ENCODE peak calls at places on chromosomes 6 and 20, in four cellular contexts. One of them, this sample, is unnamed.

GRCh38 chr6:162917506-162917905 is 189.7 kb downstream of the PACRG start:
- DNase-seq in HepG2: no peak
- DNase-seq in stomach: no peak
- DNase-seq in sigmoid colon: no peak
- DNase-seq in this sample: no peak

GRCh38 chr6:124132256-124132655 is 328.6 kb downstream of the NKAIN2 start:
- DNase-seq in HepG2: no peak
- DNase-seq in stomach: no peak
- DNase-seq in sigmoid colon: no peak
- DNase-seq in this sample: no peak

GRCh38 chr6:39411465-39411864 is 89.0 kb upstream of the KCNK16 start:
- DNase-seq in HepG2: no peak
- DNase-seq in stomach: no peak
- DNase-seq in sigmoid colon: no peak
- DNase-seq in this sample: no peak

GRCh38 chr6:47631248-47632196 is 66.9 kb upstream of the ADGRF4 start:
- DNase-seq in HepG2: peak
- DNase-seq in stomach: no peak
- DNase-seq in sigmoid colon: no peak
- DNase-seq in this sample: no peak

GRCh38 chr6:73262701-73263569 is at the start of gene KHDC1:
- DNase-seq in HepG2: no peak
- DNase-seq in stomach: peak
- DNase-seq in sigmoid colon: peak
- DNase-seq in this sample: peak

GRCh38 chr6:138973481-138974140 is 14.4 kb downstream of the REPS1 start:
- DNase-seq in HepG2: no peak
- DNase-seq in stomach: no peak
- DNase-seq in sigmoid colon: no peak
- DNase-seq in this sample: no peak

GRCh38 chr20:50678213-50678898 is 13.0 kb downstream of the RIPOR3 start:
- DNase-seq in HepG2: peak
- DNase-seq in stomach: peak
- DNase-seq in sigmoid colon: no peak
- DNase-seq in this sample: no peak

GRCh38 chr6:111995409-111995808 is 58.5 kb upstream of the CCN6 start:
- DNase-seq in HepG2: no peak
- DNase-seq in stomach: no peak
- DNase-seq in sigmoid colon: no peak
- DNase-seq in this sample: no peak

GRCh38 chr6:139533573-139534471 is 159.4 kb upstream of the CITED2 start:
- DNase-seq in HepG2: no peak
- DNase-seq in stomach: peak
- DNase-seq in sigmoid colon: no peak
- DNase-seq in this sample: no peak

GRCh38 chr6:37099442-37099841 is 70.5 kb upstream of the PIM1 start:
- DNase-seq in HepG2: peak
- DNase-seq in stomach: no peak
- DNase-seq in sigmoid colon: no peak
- DNase-seq in this sample: no peak

GRCh38 chr6:38528196-38528965 is 111.3 kb downstream of the BTBD9 start:
- DNase-seq in HepG2: no peak
- DNase-seq in stomach: no peak
- DNase-seq in sigmoid colon: no peak
- DNase-seq in this sample: no peak

GRCh38 chr6:29617782-29618557 is 15.0 kb downstream of the GABBR1 start:
- DNase-seq in HepG2: no peak
- DNase-seq in stomach: no peak
- DNase-seq in sigmoid colon: no peak
- DNase-seq in this sample: no peak

GRCh38 chr20:611047-611842 is 1.1 kb upstream of the TCF15 start:
- DNase-seq in HepG2: no peak
- DNase-seq in stomach: no peak
- DNase-seq in sigmoid colon: no peak
- DNase-seq in this sample: no peak

GRCh38 chr6:28777147-28777461 is 146.7 kb downstream of the TRIM27 start:
- DNase-seq in HepG2: no peak
- DNase-seq in stomach: no peak
- DNase-seq in sigmoid colon: no peak
- DNase-seq in this sample: no peak

GRCh38 chr20:5400164-5400762 is 83.5 kb upstream of the PROKR2 start:
- DNase-seq in HepG2: peak
- DNase-seq in stomach: no peak
- DNase-seq in sigmoid colon: no peak
- DNase-seq in this sample: no peak

GRCh38 chr6:158060447-158061360 is 79.0 kb downstream of the SYNJ2 start:
- DNase-seq in HepG2: no peak
- DNase-seq in stomach: peak
- DNase-seq in sigmoid colon: peak
- DNase-seq in this sample: peak

GRCh38 chr6:119495230-119495683 is 145.7 kb upstream of the MAN1A1 start:
- DNase-seq in HepG2: peak
- DNase-seq in stomach: peak
- DNase-seq in sigmoid colon: peak
- DNase-seq in this sample: no peak

GRCh38 chr6:3987072-3987471 is 91.9 kb downstream of the FAM217A start:
- DNase-seq in HepG2: no peak
- DNase-seq in stomach: no peak
- DNase-seq in sigmoid colon: no peak
- DNase-seq in this sample: no peak

GRCh38 chr6:29769336-29769735 is 46.1 kb downstream of the HLA-F start:
- DNase-seq in HepG2: no peak
- DNase-seq in stomach: no peak
- DNase-seq in sigmoid colon: no peak
- DNase-seq in this sample: no peak

GRCh38 chr6:145893586-145893985 is 70.6 kb downstream of the SHPRH start:
- DNase-seq in HepG2: no peak
- DNase-seq in stomach: no peak
- DNase-seq in sigmoid colon: no peak
- DNase-seq in this sample: no peak

GRCh38 chr20:46299078-46299477 is 9.2 kb downstream of the CDH22 start:
- DNase-seq in HepG2: no peak
- DNase-seq in stomach: peak
- DNase-seq in sigmoid colon: no peak
- DNase-seq in this sample: no peak

GRCh38 chr20:63115651-63116411 is 100.1 kb downstream of the YTHDF1 start:
- DNase-seq in HepG2: no peak
- DNase-seq in stomach: no peak
- DNase-seq in sigmoid colon: no peak
- DNase-seq in this sample: no peak

GRCh38 chr20:62197801-62198200 is 15.0 kb downstream of the MTG2 start:
- DNase-seq in HepG2: no peak
- DNase-seq in stomach: no peak
- DNase-seq in sigmoid colon: no peak
- DNase-seq in this sample: no peak

GRCh38 chr6:38020593-38020992 is 201.1 kb downstream of the ZFAND3 start:
- DNase-seq in HepG2: no peak
- DNase-seq in stomach: no peak
- DNase-seq in sigmoid colon: no peak
- DNase-seq in this sample: no peak

GRCh38 chr6:32439139-32439538 is 548 bp upstream of the HLA-DRA start:
- DNase-seq in HepG2: no peak
- DNase-seq in stomach: no peak
- DNase-seq in sigmoid colon: no peak
- DNase-seq in this sample: no peak

GRCh38 chr6:126083875-126084274 is 97.5 kb downstream of the TRMT11 start:
- DNase-seq in HepG2: no peak
- DNase-seq in stomach: no peak
- DNase-seq in sigmoid colon: no peak
- DNase-seq in this sample: no peak

GRCh38 chr6:126075335-126076071 is 89.2 kb downstream of the TRMT11 start:
- DNase-seq in HepG2: no peak
- DNase-seq in stomach: no peak
- DNase-seq in sigmoid colon: no peak
- DNase-seq in this sample: no peak

GRCh38 chr6:126076992-126077664 is 90.8 kb downstream of the TRMT11 start:
- DNase-seq in HepG2: peak
- DNase-seq in stomach: no peak
- DNase-seq in sigmoid colon: peak
- DNase-seq in this sample: no peak

GRCh38 chr6:126072834-126073233 is 86.5 kb downstream of the TRMT11 start:
- DNase-seq in HepG2: no peak
- DNase-seq in stomach: no peak
- DNase-seq in sigmoid colon: no peak
- DNase-seq in this sample: no peak

GRCh38 chr6:126077810-126078791 is 91.8 kb downstream of the TRMT11 start:
- DNase-seq in HepG2: no peak
- DNase-seq in stomach: no peak
- DNase-seq in sigmoid colon: peak
- DNase-seq in this sample: no peak
- TF ChIP-seq EP300 in HepG2: no peak
- TF ChIP-seq EP300 in stomach: no peak
- TF ChIP-seq EP300 in sigmoid colon: no peak
- TF ChIP-seq EP300 in this sample: no peak

GRCh38 chr6:35729722-35730121 is 7.1 kb upstream of the ARMC12 start:
- DNase-seq in HepG2: no peak
- DNase-seq in stomach: no peak
- DNase-seq in sigmoid colon: no peak
- DNase-seq in this sample: no peak

GRCh38 chr6:35731414-35731735 is 5.5 kb upstream of the ARMC12 start:
- DNase-seq in HepG2: peak
- DNase-seq in stomach: peak
- DNase-seq in sigmoid colon: peak
- DNase-seq in this sample: peak

GRCh38 chr6:35730745-35731413 is 6.0 kb upstream of the ARMC12 start:
- DNase-seq in HepG2: no peak
- DNase-seq in stomach: no peak
- DNase-seq in sigmoid colon: no peak
- DNase-seq in this sample: no peak

GRCh38 chr6:35733633-35734032 is 3.2 kb upstream of the ARMC12 start:
- DNase-seq in HepG2: no peak
- DNase-seq in stomach: peak
- DNase-seq in sigmoid colon: no peak
- DNase-seq in this sample: no peak

DNA sequence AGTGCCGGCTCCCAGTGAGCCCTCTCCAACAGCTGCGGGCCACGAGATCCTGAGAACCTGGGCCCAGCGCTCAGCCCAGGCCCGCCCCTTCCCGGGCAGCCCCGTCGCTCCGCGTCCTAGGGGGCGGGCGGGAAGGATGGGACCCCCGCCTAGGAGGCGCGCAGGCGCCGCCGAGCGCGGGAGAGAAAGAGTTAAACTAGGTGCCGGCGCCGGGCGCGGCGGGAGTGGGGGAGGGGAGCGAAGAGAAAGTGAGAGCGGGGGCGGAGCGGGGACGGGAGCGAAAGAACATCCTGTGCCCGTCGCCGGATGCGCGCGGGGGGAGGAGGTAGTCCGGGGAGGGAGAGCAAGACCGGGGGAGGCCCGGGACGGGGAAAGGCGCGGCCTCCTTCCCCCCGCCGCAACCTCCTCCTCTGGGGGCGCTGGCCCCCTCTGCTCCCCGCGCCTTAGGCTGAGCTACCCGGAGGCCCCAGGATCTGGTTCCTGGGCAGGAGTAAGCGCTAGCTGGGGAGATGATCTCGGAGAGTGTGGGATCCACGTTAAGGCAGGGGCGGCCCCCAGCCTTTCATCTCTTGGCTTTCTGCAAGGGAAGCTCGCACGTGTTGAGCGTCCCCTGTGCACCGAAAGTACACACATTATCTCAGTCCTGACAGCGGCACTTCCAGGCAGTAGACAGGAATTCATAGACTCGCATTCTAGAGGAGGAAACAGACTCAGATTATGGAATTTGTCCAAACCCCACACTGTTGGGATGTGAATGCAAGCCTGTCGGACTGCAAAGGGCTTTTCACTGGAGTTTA is 4.9 kb upstream of the ARMC12 start:
- DNase-seq in HepG2: peak
- DNase-seq in stomach: peak
- DNase-seq in sigmoid colon: peak
- DNase-seq in this sample: peak
- TF ChIP-seq POLR2A in HepG2: peak
- TF ChIP-seq POLR2A in stomach: no peak
- TF ChIP-seq POLR2A in sigmoid colon: peak
- TF ChIP-seq POLR2A in this sample: peak

DNA sequence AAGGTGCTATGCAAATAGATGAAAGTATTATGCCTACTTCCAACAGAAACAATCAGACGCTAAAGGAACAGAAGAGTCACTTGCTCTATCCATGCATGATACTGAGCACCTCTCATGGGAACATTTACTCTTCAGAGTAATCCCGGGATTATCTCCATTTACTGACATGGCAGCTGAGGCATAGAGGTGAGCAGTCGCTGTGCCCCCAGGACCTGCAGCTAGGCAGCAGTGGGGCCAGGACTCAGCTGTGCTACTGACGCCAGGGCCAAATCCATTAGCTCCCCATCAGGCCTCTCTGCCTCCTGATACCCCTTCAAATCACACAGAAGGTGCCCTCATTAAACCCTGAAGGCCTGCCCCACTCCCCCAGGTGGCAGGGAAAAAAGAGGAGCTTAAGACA is 51.9 kb downstream of the TRAM2 start:
- DNase-seq in HepG2: no peak
- DNase-seq in stomach: no peak
- DNase-seq in sigmoid colon: no peak
- DNase-seq in this sample: no peak
- H3K27ac ChIP-seq in HepG2: no peak
- H3K27ac ChIP-seq in stomach: no peak
- H3K27ac ChIP-seq in sigmoid colon: no peak
- H3K27ac ChIP-seq in this sample: no peak

GRCh38 chr6:108557494-108558371 is 3.0 kb upstream of the FOXO3 start:
- DNase-seq in HepG2: peak
- DNase-seq in stomach: peak
- DNase-seq in sigmoid colon: peak
- DNase-seq in this sample: peak
- TF ChIP-seq EP300 in HepG2: no peak
- TF ChIP-seq EP300 in stomach: no peak
- TF ChIP-seq EP300 in sigmoid colon: no peak
- TF ChIP-seq EP300 in this sample: no peak